ENCODE peak calls at places on chromosomes 4 and X, in four cellular contexts. Q is HEK293T, O is HepG2, Y is K562. F is an unnamed sample.

GRCh38 chr4:183438458-183439113 is 5.8 kb upstream of the CDKN2AIP start:
- DNase-seq in O (peak; percentile 70), Y (no peak), Q (no peak), F (no peak)

GRCh38 chr4:146232131-146232722 is 17.9 kb downstream of the REELD1 start:
- DNase-seq in Y (no peak), O (no peak), Q (no peak), F (no peak)

GRCh38 chr4:54781771-54782170 is 124.0 kb downstream of the KIT start:
- DNase-seq in O (no peak), Q (no peak), Y (no peak), F (no peak)

GRCh38 chr4:87419578-87420249 is 2.7 kb upstream of the NUDT9 start:
- DNase-seq in Y (no peak), Q (no peak), O (peak; percentile 91), F (no peak)

GRCh38 chrX:39580043-39580442 is 517.7 kb downstream of the BCOR start:
- DNase-seq in Q (no peak), O (no peak), Y (no peak), F (no peak)

GRCh38 chrX:49892552-49892951 is 13.3 kb downstream of the USP27X start:
- DNase-seq in O (no peak), Y (no peak), Q (no peak), F (no peak)

GRCh38 chrX:51158261-51158660 is 174.4 kb upstream of the NUDT10 start:
- DNase-seq in O (no peak), Q (no peak), Y (no peak), F (no peak)

GRCh38 chr4:4607336-4608213 is 65.7 kb upstream of the STX18 start:
- DNase-seq in O (no peak), Q (no peak), Y (no peak), F (no peak)

GRCh38 chrX:53288173-53288572 is 6.8 kb upstream of the IQSEC2 start:
- DNase-seq in Q (no peak), Y (peak; percentile 68), O (no peak), F (no peak)

GRCh38 chr4:41369680-41370079 is 113.0 kb downstream of the UCHL1 start:
- DNase-seq in O (no peak), Q (no peak), Y (no peak), F (no peak)

GRCh38 chr4:2962099-2962455 is 1.1 kb downstream of the NOP14 start:
- DNase-seq in Y (no peak), Q (no peak), O (no peak), F (no peak)

GRCh38 chr4:2964077-2964471 is 703 bp downstream of the GRK4 start:
- DNase-seq in Q (no peak), O (no peak), Y (peak; percentile 46), F (no peak)

GRCh38 chr4:2961411-2962098 is 1.7 kb downstream of the NOP14 start:
- DNase-seq in O (peak; percentile 44), Y (no peak), Q (no peak), F (no peak)

GRCh38 chr4:2963185-2964076 is at the start of the genes GRK4 and NOP14:
- DNase-seq in Q (peak; percentile 98), Y (peak; percentile 90), O (peak; percentile 94), F (peak; percentile 92)

DNA sequence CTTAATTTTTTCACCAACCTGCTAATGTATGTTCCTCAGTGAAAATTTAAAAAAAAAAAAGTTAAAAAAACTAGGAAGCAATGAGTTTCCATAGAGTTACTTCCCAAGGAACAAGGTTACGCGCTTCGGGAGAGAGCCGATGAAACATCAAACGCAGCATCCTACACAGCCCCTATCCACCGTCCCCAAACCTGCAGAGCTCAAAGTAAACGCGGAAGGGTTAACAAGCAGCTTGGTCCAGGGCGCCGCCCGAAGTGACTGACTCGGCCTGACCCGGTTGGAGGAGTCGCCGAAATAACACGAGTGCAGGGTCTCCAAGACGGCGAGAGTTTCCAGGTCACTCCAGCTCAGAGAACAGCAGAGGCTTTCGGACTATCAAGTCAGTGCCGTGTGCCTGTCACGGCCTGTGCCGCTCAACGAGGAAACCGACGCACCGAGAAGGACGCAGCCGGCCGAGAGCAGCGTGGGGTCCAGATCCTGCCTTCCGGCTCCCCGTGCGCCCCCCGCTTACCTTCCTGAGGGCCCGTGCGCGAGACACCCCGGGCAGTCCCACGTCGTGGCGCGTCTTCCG is 507 bp downstream of the NOP14 start:
- DNase-seq in Y (no peak), Q (peak; percentile 48), O (peak; percentile 12), F (no peak)
- TF ChIP-seq TARDBP in Y (no peak), Q (no peak), O (no peak), F (no peak)

GRCh38 chr4:82515705-82516104 is 46.1 kb downstream of the TMEM150C start:
- DNase-seq in O (no peak), Y (no peak), Q (no peak), F (no peak)

GRCh38 chr4:82522472-82522871 is 39.3 kb downstream of the TMEM150C start:
- DNase-seq in O (no peak), Y (no peak), Q (no peak), F (no peak)

GRCh38 chr4:82517043-82517442 is 44.7 kb downstream of the TMEM150C start:
- DNase-seq in Q (no peak), O (no peak), Y (no peak), F (no peak)

GRCh38 chr4:82519776-82520175 is 42.0 kb downstream of the TMEM150C start:
- DNase-seq in Y (no peak), Q (no peak), O (no peak), F (no peak)

GRCh38 chr4:82519072-82519471 is 42.7 kb downstream of the TMEM150C start:
- DNase-seq in Q (no peak), O (no peak), Y (no peak), F (no peak)
- TF ChIP-seq TARDBP in Q (no peak), O (no peak), Y (no peak), F (no peak)

GRCh38 chr4:140690093-140690492 is 66.1 kb downstream of the TBC1D9 start:
- DNase-seq in Y (no peak), O (no peak), Q (no peak), F (no peak)

GRCh38 chr4:140693577-140693976 is 62.6 kb downstream of the TBC1D9 start:
- DNase-seq in Q (no peak), O (no peak), Y (no peak), F (no peak)

GRCh38 chr4:140688711-140689598 is 67.2 kb downstream of the TBC1D9 start:
- DNase-seq in Y (no peak), Q (no peak), O (no peak), F (no peak)

GRCh38 chr4:140689628-140690027 is 66.6 kb downstream of the TBC1D9 start:
- DNase-seq in O (no peak), Q (no peak), Y (no peak), F (no peak)

GRCh38 chr4:140691369-140691768 is 64.8 kb downstream of the TBC1D9 start:
- DNase-seq in O (peak; percentile 38), Y (no peak), Q (no peak), F (no peak)
- TF ChIP-seq TARDBP in O (no peak), Y (no peak), Q (no peak), F (no peak)

DNA sequence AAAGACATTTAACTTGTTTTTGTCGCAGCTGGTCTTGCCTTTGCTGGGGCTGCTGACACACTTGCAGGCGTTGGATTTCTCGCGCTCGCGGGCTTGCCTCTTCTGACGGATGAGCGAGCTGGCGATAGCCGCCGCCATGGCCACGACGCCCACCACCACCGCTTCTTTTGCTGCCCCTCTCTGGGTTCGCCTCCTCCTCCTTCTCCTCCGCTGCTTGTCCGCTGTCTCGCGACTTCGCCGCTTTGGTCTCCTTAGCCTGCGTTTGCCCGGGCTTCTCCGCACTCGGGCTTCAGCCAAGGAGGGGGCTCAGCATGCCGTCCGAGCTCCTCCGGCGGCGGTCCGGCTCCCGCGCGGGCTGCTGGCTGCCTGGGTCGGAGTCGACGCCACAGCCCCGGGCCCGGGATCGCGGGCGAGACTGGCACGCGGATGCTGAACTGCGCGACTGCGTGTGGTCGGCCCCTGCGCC is 618 bp downstream of the FGF13 start:
- DNase-seq in O (no peak), Y (no peak), Q (peak; percentile 14), F (no peak)
- TF ChIP-seq TARDBP in O (no peak), Y (no peak), Q (no peak), F (no peak)

GRCh38 chr4:25361253-25361652 is 15.8 kb upstream of the ANAPC4 start:
- DNase-seq in Y (no peak), Q (no peak), O (no peak), F (no peak)

GRCh38 chr4:25370242-25370641 is 6.8 kb upstream of the ANAPC4 start:
- DNase-seq in Q (no peak), Y (no peak), O (no peak), F (no peak)

GRCh38 chr4:25367877-25368276 is 9.2 kb upstream of the ANAPC4 start:
- DNase-seq in O (no peak), Y (no peak), Q (no peak), F (no peak)

GRCh38 chr4:25368315-25368714 is 8.7 kb upstream of the ANAPC4 start:
- DNase-seq in Y (no peak), O (peak; percentile 24), Q (no peak), F (no peak)

GRCh38 chr4:25367004-25367621 is 9.9 kb upstream of the ANAPC4 start:
- DNase-seq in Q (no peak), O (no peak), Y (no peak), F (no peak)
- TF ChIP-seq TARDBP in Q (no peak), O (no peak), Y (no peak), F (no peak)

GRCh38 chrX:71191253-71191652 is 31.8 kb upstream of the GJB1 start:
- DNase-seq in Y (no peak), Q (no peak), O (no peak), F (no peak)

GRCh38 chrX:71199252-71199651 is 23.8 kb upstream of the GJB1 start:
- DNase-seq in O (no peak), Q (no peak), Y (no peak), F (no peak)

GRCh38 chrX:71198066-71198465 is 25.0 kb upstream of the GJB1 start:
- DNase-seq in Q (no peak), O (no peak), Y (no peak), F (peak; percentile 56)

DNA sequence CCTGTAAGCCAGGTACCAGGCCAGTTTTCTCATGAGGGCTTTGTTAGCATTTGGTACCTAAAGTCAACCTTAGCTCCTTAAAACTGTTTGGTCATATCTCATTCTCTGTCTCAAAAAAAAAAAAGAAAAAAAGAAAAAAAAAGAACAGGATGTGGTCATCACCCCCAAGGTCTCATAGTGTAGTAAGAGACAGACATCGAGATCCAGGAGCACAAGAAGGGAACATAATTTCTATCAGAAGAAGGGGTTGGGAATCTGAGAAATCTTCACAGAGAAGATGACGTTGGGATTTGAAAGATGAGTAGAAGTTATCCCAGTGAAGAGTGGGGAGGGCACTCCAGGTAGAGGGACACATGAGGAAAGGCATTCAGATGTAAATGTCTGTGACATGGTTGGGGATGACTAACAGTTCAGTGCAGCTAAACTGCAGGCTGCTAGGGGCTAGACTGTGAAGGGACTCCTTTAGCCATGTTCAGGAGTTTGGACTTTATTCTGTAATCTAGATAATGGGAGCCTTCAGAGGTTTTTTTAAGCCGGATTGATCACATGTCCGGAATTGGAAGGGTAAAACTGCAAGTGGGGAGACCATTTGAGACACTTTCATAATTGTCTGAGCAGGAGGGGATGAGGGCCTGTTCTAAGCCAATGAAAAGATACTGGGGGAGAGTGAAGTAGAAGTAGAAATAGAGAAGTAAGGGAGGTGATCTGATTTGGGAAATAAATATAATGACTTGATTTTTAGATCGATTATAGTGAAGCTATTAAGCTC is 26.9 kb upstream of the GJB1 start:
- DNase-seq in Y (no peak), O (no peak), Q (no peak), F (no peak)
- TF ChIP-seq TARDBP in Y (no peak), O (no peak), Q (no peak), F (no peak)

DNA sequence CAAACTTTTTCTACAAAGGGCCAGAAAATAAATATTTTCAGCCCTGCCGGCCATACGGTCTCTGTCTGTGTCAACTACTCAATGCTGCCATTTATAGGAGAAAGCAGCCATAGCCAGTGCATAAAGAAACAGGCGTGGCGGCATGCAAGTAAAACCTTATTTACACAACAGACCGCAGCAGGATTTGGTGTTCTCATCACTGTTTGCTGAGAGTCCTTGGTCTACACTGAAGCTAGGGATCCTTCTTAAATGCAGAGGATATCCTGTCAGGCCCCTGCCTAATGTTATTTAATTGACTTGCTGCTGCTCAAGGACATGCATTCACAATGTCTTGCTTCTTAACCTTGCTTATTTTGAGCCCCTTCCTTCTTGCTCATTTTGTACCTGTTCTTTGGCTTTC is 54.7 kb downstream of the CPE start:
- DNase-seq in O (no peak), Q (no peak), Y (no peak), F (no peak)
- TF ChIP-seq TARDBP in O (no peak), Q (no peak), Y (no peak), F (no peak)